ENCODE peak calls at places on chromosomes 13 and 19, in five cellular contexts. F is stimulated activated CD4-positive, alpha-beta T cell treated with anti-CD3 and anti-CD28 coated beads, Interleukin-15, amount 100 ng/mL, for 1 hour; O is M059J; B is colonic mucosa; R is Panc1. K is an unnamed sample.

GRCh38 chr19:46014534-46014933 is 8.3 kb downstream of the PGLYRP1 start:
- DNase-seq in O (no peak), R (no peak), F (no peak), B (no peak), K (no peak)

GRCh38 chr19:48896191-48896720 is 2.3 kb downstream of the TULP2 start:
- DNase-seq in F (no peak), R (no peak), O (no peak), B (peak; percentile 51), K (no peak)

GRCh38 chr19:480016-480855 is 16.1 kb upstream of the MADCAM1 start:
- DNase-seq in R (no peak), O (peak; percentile 36), F (no peak), B (peak; percentile 78), K (peak; percentile 83)

GRCh38 chr19:33248954-33249613 is 23.4 kb upstream of the SLC7A10 start:
- DNase-seq in F (no peak), B (no peak), R (no peak), O (peak; percentile 63), K (peak; percentile 82)

GRCh38 chr13:60043262-60043661 is 120.5 kb downstream of the DIAPH3 start:
- DNase-seq in B (no peak), F (no peak), O (no peak), R (no peak), K (no peak)

GRCh38 chr13:98853791-98854191 is 101.3 kb upstream of the SLC15A1 start:
- DNase-seq in B (no peak), F (no peak), O (no peak), R (no peak), K (no peak)

GRCh38 chr13:52405767-52406494 is at the start of gene THSD1:
- DNase-seq in R (no peak), F (no peak), B (peak; percentile 38), O (peak; percentile 47), K (peak; percentile 72)

GRCh38 chr19:51010066-51010795 is 8.8 kb upstream of the KLK8 start:
- DNase-seq in F (no peak), B (no peak), R (no peak), O (no peak), K (no peak)

GRCh38 chr19:49875801-49876421 is 1.2 kb downstream of the AKT1S1 start:
- DNase-seq in O (peak; percentile 54), F (no peak), R (no peak), B (peak; percentile 81), K (peak; percentile 77)

GRCh38 chr19:51531349-51532315 is at the start of gene SIGLEC6:
- DNase-seq in O (no peak), B (peak; percentile 30), R (no peak), F (no peak), K (no peak)

GRCh38 chr13:96090240-96091101 is 564 bp downstream of the HS6ST3 start:
- DNase-seq in O (peak; percentile 5), R (no peak), B (no peak), F (no peak), K (peak; percentile 43)

GRCh38 chr13:87777395-87777794 is 106.2 kb downstream of the SLITRK5 start:
- DNase-seq in B (no peak), O (no peak), F (no peak), R (no peak), K (no peak)

GRCh38 chr19:47240996-47241918 is 10.3 kb upstream of the BBC3 start:
- DNase-seq in O (peak; percentile 82), B (peak; percentile 83), F (peak; percentile 75), R (no peak), K (no peak)

GRCh38 chr19:45200614-45201013 is 22.0 kb downstream of the BLOC1S3 start:
- DNase-seq in R (no peak), B (no peak), O (peak; percentile 51), F (no peak), K (no peak)

GRCh38 chr13:25902946-25903345 is 148.9 kb downstream of the SHISA2 start:
- DNase-seq in F (no peak), R (no peak), B (no peak), O (peak; percentile 54), K (no peak)

GRCh38 chr19:30036154-30037129 is 94.4 kb downstream of the URI1 start:
- DNase-seq in O (peak; percentile 55), F (no peak), B (no peak), R (no peak), K (peak; percentile 53)

GRCh38 chr19:16285769-16286564 is 38.7 kb upstream of the KLF2 start:
- DNase-seq in R (no peak), O (peak; percentile 43), B (no peak), F (no peak), K (no peak)

GRCh38 chr13:98557934-98558630 is 18.8 kb downstream of the STK24 start:
- DNase-seq in F (no peak), B (no peak), R (no peak), O (peak; percentile 30), K (no peak)

GRCh38 chr19:22610121-22610520 is 24.0 kb upstream of the ZNF492 start:
- DNase-seq in R (no peak), F (no peak), O (no peak), B (no peak), K (no peak)

GRCh38 chr19:46416077-46416709 is 2.8 kb upstream of the CCDC8 start:
- DNase-seq in O (peak; percentile 77), B (peak; percentile 73), F (no peak), R (no peak), K (no peak)

GRCh38 chr13:33228645-33229445 is 56.7 kb downstream of the STARD13 start:
- DNase-seq in F (no peak), O (peak; percentile 64), B (peak; percentile 38), R (no peak), K (no peak)

GRCh38 chr19:14111486-14111885 is 6.1 kb downstream of the PRKACA start:
- DNase-seq in R (no peak), F (no peak), O (no peak), B (no peak), K (no peak)

GRCh38 chr13:104011505-104012270 is 945.5 kb upstream of the SLC10A2 start:
- DNase-seq in F (no peak), O (peak; percentile 79), B (no peak), R (no peak), K (no peak)

GRCh38 chr13:97600438-97601080 is 166.6 kb downstream of the RAP2A start:
- DNase-seq in F (no peak), R (no peak), O (peak; percentile 26), B (no peak), K (no peak)

GRCh38 chr19:34336781-34337271 is 28.2 kb upstream of the GPI start:
- DNase-seq in B (no peak), R (no peak), O (peak; percentile 42), F (no peak), K (no peak)

GRCh38 chr13:21008026-21008425 is 53.4 kb downstream of the LATS2 start:
- DNase-seq in O (no peak), F (no peak), B (no peak), R (no peak), K (no peak)

GRCh38 chr13:113532156-113532806 is 41.8 kb upstream of the DCUN1D2 start:
- DNase-seq in R (no peak), F (no peak), B (no peak), O (no peak), K (no peak)

GRCh38 chr13:45909724-45910123 is 58.2 kb upstream of the SIAH3 start:
- DNase-seq in B (no peak), F (no peak), O (no peak), R (no peak), K (no peak)